ENCODE peak calls at places on chromosomes 5 and 9, in four cellular contexts. One of them, this sample, is unnamed.

GRCh38 chr5:9927521-9927997 is 297.4 kb upstream of the TAS2R1 start:
- DNase-seq in cardiac fibroblast: peak; percentile 36
- DNase-seq in GM13977: no peak
- DNase-seq in AG10803: peak; percentile 12
- DNase-seq in this sample: no peak

GRCh38 chr9:29230931-29231330 is 1657.7 kb upstream of the C9orf72 start:
- DNase-seq in cardiac fibroblast: no peak
- DNase-seq in GM13977: no peak
- DNase-seq in AG10803: no peak
- DNase-seq in this sample: no peak

GRCh38 chr5:74418709-74419108 is 221.8 kb downstream of the ENC1 start:
- DNase-seq in cardiac fibroblast: no peak
- DNase-seq in GM13977: no peak
- DNase-seq in AG10803: no peak
- DNase-seq in this sample: no peak

GRCh38 chr9:131860430-131860829 is 120.6 kb upstream of the RAPGEF1 start:
- DNase-seq in cardiac fibroblast: no peak
- DNase-seq in GM13977: no peak
- DNase-seq in AG10803: no peak
- DNase-seq in this sample: no peak

GRCh38 chr9:95332860-95333259 is 15.4 kb upstream of the FANCC start:
- DNase-seq in cardiac fibroblast: no peak
- DNase-seq in GM13977: no peak
- DNase-seq in AG10803: no peak
- DNase-seq in this sample: no peak

GRCh38 chr9:126400571-126400970 is 73.9 kb downstream of the MVB12B start:
- DNase-seq in cardiac fibroblast: no peak
- DNase-seq in GM13977: no peak
- DNase-seq in AG10803: no peak
- DNase-seq in this sample: no peak

GRCh38 chr5:148924817-148925216 is 98.4 kb downstream of the ADRB2 start:
- DNase-seq in cardiac fibroblast: peak; percentile 37
- DNase-seq in GM13977: no peak
- DNase-seq in AG10803: no peak
- DNase-seq in this sample: no peak

GRCh38 chr5:12901696-12902095 is 997.5 kb upstream of the CTNND2 start:
- DNase-seq in cardiac fibroblast: no peak
- DNase-seq in GM13977: no peak
- DNase-seq in AG10803: no peak
- DNase-seq in this sample: no peak

GRCh38 chr5:54646285-54647101 is 128.9 kb downstream of the SNX18 start:
- DNase-seq in cardiac fibroblast: peak; percentile 90
- DNase-seq in GM13977: peak; percentile 75
- DNase-seq in AG10803: peak; percentile 85
- DNase-seq in this sample: peak; percentile 61

GRCh38 chr9:86669442-86669841 is 277.9 kb downstream of the GAS1 start:
- DNase-seq in cardiac fibroblast: no peak
- DNase-seq in GM13977: no peak
- DNase-seq in AG10803: peak; percentile 27
- DNase-seq in this sample: no peak

GRCh38 chr9:88738708-88739107 is 203.7 kb downstream of the NXNL2 start:
- DNase-seq in cardiac fibroblast: no peak
- DNase-seq in GM13977: no peak
- DNase-seq in AG10803: peak; percentile 95
- DNase-seq in this sample: no peak

GRCh38 chr5:114369680-114370417 is 8.0 kb downstream of the KCNN2 start:
- DNase-seq in cardiac fibroblast: no peak
- DNase-seq in GM13977: no peak
- DNase-seq in AG10803: no peak
- DNase-seq in this sample: no peak

GRCh38 chr9:125346351-125346750 is 84.7 kb downstream of the GAPVD1 start:
- DNase-seq in cardiac fibroblast: no peak
- DNase-seq in GM13977: no peak
- DNase-seq in AG10803: no peak
- DNase-seq in this sample: no peak

GRCh38 chr5:143154495-143155375 is 248.8 kb downstream of the NR3C1 start:
- DNase-seq in cardiac fibroblast: peak; percentile 69
- DNase-seq in GM13977: no peak
- DNase-seq in AG10803: peak; percentile 80
- DNase-seq in this sample: no peak

GRCh38 chr5:127826011-127826410 is 122.8 kb downstream of the CCDC192 start:
- DNase-seq in cardiac fibroblast: no peak
- DNase-seq in GM13977: no peak
- DNase-seq in AG10803: peak; percentile 41
- DNase-seq in this sample: no peak

GRCh38 chr5:140808889-140809291 is 2.0 kb downstream of the PCDHA4 start:
- DNase-seq in cardiac fibroblast: no peak
- DNase-seq in GM13977: no peak
- DNase-seq in AG10803: no peak
- DNase-seq in this sample: no peak

GRCh38 chr5:140801494-140801841 is 611 bp downstream of the PCDHA3 start:
- DNase-seq in cardiac fibroblast: peak; percentile 9
- DNase-seq in GM13977: no peak
- DNase-seq in AG10803: no peak
- DNase-seq in this sample: no peak

GRCh38 chr5:140802781-140803271 is 2.0 kb downstream of the PCDHA3 start:
- DNase-seq in cardiac fibroblast: no peak
- DNase-seq in GM13977: no peak
- DNase-seq in AG10803: no peak
- DNase-seq in this sample: no peak

DNA sequence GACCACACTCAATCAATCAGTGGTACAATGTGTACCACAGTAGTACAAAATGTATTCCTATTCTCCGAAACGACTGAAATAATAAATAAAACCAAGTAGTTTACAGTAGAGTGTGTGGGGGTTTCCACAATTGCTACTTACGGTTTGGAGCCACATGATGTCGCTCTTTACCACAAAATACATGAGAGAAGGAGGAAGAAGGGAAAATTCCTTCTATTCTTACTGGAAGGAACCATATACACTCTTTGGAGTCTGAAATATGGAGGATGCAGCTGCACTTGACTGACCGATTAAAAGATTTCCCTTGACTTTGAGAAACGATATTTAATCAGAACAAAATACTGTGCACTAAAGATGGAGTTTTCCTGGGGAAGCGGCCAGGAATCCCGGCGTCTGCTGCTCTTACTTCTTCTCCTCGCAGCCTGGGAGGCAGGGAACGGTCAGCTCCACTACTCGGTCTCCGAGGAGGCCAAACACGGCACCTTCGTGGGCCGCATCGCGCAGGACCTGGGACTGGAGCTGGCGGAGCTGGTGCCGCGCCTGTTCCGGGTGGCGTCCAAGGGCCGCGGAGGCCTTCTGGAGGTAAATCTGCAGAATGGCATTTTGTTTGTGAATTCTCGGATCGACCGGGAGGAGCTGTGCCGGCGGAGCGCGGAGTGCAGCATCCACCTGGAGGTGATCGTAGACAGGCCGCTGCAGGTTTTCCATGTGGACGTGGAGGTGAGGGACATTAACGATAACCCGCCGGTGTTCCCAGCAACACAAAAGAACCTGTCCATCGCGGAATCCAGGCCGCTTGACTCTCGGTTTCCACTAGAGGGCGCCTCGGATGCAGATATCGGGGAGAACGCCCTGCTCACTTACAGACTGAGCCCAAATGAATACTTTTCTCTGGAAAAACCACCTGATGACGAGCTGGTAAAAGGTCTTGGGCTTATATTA is at the start of gene PCDHA4:
- DNase-seq in cardiac fibroblast: peak; percentile 25
- DNase-seq in GM13977: no peak
- DNase-seq in AG10803: peak; percentile 9
- DNase-seq in this sample: no peak
- TF ChIP-seq CTCF in cardiac fibroblast: peak; percentile 37
- TF ChIP-seq CTCF in GM13977: peak; percentile 24
- TF ChIP-seq CTCF in AG10803: peak; percentile 51
- TF ChIP-seq CTCF in this sample: no peak

GRCh38 chr5:134547579-134547978 is 22.1 kb downstream of the JADE2 start:
- DNase-seq in cardiac fibroblast: peak; percentile 86
- DNase-seq in GM13977: no peak
- DNase-seq in AG10803: peak; percentile 83
- DNase-seq in this sample: no peak

GRCh38 chr5:134547999-134548626 is 22.6 kb downstream of the JADE2 start:
- DNase-seq in cardiac fibroblast: no peak
- DNase-seq in GM13977: no peak
- DNase-seq in AG10803: no peak
- DNase-seq in this sample: no peak

GRCh38 chr5:134541736-134542376 is 16.4 kb downstream of the JADE2 start:
- DNase-seq in cardiac fibroblast: peak; percentile 52
- DNase-seq in GM13977: no peak
- DNase-seq in AG10803: no peak
- DNase-seq in this sample: peak; percentile 68

GRCh38 chr5:134543820-134544692 is 18.6 kb downstream of the JADE2 start:
- DNase-seq in cardiac fibroblast: no peak
- DNase-seq in GM13977: peak; percentile 68
- DNase-seq in AG10803: no peak
- DNase-seq in this sample: peak; percentile 82

DNA sequence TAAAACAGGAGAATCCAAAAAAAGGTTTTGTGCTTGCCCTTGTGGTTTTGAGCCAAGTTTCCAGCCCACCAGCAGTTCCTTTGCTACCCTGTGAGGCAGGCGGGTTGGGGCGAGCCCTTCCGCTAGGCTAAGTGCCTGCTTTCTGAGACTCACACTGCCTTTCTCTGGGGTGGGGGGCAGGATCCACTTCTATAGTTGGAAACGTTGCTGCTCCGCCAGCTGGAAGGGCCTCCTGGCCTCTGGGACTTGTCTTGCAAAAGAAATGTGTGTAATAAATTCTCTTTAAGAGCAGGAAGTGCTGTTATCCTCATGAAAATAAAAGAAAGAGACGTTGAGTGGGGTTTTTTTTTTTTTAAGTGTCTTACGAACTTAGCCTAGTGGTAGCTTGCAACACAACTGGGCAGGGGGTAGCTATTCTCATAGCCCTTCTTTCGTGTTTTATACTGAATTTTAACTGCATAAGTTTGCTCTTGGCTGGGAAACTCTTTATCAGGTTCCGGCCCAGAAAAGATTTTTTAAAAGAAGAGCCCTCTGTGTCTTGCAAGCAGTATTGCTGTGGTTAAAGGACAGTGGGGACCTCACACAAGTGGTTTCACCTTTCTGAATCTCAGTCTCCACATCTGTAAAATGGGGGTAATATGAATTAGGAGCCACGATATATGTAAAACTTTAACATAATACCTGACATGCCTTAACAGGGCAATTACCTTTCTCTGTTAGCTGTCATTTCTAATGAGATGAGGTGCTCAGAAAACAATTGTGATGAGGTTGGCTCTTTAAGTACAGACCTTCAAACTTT is 19.8 kb downstream of the JADE2 start:
- DNase-seq in cardiac fibroblast: peak; percentile 47
- DNase-seq in GM13977: no peak
- DNase-seq in AG10803: no peak
- DNase-seq in this sample: no peak
- TF ChIP-seq CTCF in cardiac fibroblast: no peak
- TF ChIP-seq CTCF in GM13977: no peak
- TF ChIP-seq CTCF in AG10803: no peak
- TF ChIP-seq CTCF in this sample: no peak

GRCh38 chr5:175867587-175868347 is 3.6 kb upstream of the CPLX2 start:
- DNase-seq in cardiac fibroblast: no peak
- DNase-seq in GM13977: no peak
- DNase-seq in AG10803: no peak
- DNase-seq in this sample: no peak
- TF ChIP-seq CTCF in cardiac fibroblast: no peak
- TF ChIP-seq CTCF in GM13977: peak; percentile 8
- TF ChIP-seq CTCF in AG10803: no peak
- TF ChIP-seq CTCF in this sample: no peak

GRCh38 chr9:33113799-33114547 is 37.5 kb upstream of the SMU1 start:
- DNase-seq in cardiac fibroblast: no peak
- DNase-seq in GM13977: no peak
- DNase-seq in AG10803: no peak
- DNase-seq in this sample: no peak

GRCh38 chr9:33112099-33112498 is 35.6 kb upstream of the SMU1 start:
- DNase-seq in cardiac fibroblast: no peak
- DNase-seq in GM13977: no peak
- DNase-seq in AG10803: no peak
- DNase-seq in this sample: no peak

GRCh38 chr9:33110686-33111085 is 34.2 kb upstream of the SMU1 start:
- DNase-seq in cardiac fibroblast: no peak
- DNase-seq in GM13977: no peak
- DNase-seq in AG10803: no peak
- DNase-seq in this sample: no peak

GRCh38 chr9:33109850-33110595 is 33.5 kb upstream of the SMU1 start:
- DNase-seq in cardiac fibroblast: no peak
- DNase-seq in GM13977: no peak
- DNase-seq in AG10803: no peak
- DNase-seq in this sample: no peak

DNA sequence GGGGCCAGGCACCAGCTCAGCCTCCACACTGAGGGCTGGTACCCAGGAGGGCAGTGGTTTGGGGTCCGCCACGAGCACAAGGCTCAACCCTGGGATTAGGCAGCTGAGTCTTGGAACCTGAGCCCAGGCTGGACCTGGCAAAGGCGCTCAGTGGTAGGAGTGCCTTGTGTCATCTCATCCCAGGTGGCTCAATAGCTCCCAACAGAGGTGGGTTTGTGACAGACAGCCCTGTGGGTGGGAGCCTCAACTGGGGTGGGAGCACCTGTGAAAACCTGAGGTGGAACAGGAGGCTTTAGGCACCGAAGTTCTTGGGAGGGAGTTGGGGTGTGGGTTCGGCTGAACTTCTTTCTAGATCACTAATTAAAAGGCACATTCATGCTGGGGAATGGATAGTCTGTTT is 35.1 kb upstream of the SMU1 start:
- DNase-seq in cardiac fibroblast: no peak
- DNase-seq in GM13977: no peak
- DNase-seq in AG10803: no peak
- DNase-seq in this sample: no peak
- TF ChIP-seq CTCF in cardiac fibroblast: no peak
- TF ChIP-seq CTCF in GM13977: no peak
- TF ChIP-seq CTCF in AG10803: no peak
- TF ChIP-seq CTCF in this sample: no peak